ENCODE peak calls at places on chromosomes 3 and 15, in nine cellular contexts. J, I, R, X, W, Y, E, Z and H are unnamed samples.
A peak's percentile ranks its signal among the peaks of the same experiment; 100 is the strongest.

GRCh38 chr3:34634939-34635338 is 836.5 kb downstream of the PDCD6IP start:
- DNase-seq in J (no peak), I (no peak), R (no peak), X (no peak), W (no peak), Y (no peak), E (no peak), Z (no peak), H (no peak)

GRCh38 chr15:89912145-89912673 is 543 bp downstream of the ARPIN start:
- DNase-seq in J (no peak), I (peak; percentile 22), R (peak; percentile 33), X (no peak), W (peak; percentile 26), Y (no peak), E (peak; percentile 73), Z (no peak), H (no peak)

GRCh38 chr15:69393831-69394491 is 20.2 kb upstream of the KIF23 start:
- DNase-seq in J (no peak), I (no peak), R (no peak), X (peak; percentile 49), W (no peak), Y (no peak), E (no peak), Z (no peak), H (no peak)

GRCh38 chr3:52395503-52395865 is 49.4 kb downstream of the SEMA3G start:
- DNase-seq in J (no peak), I (no peak), R (no peak), X (no peak), W (no peak), Y (no peak), E (no peak), Z (no peak), H (no peak)

GRCh38 chr15:85582719-85583089 is 202.3 kb downstream of the AKAP13 start:
- DNase-seq in J (peak; percentile 46), I (peak; percentile 58), R (no peak), X (no peak), W (no peak), Y (peak; percentile 28), E (no peak), Z (no peak), H (no peak)

GRCh38 chr3:39718674-39719595 is 90.5 kb upstream of the MYRIP start:
- DNase-seq in J (peak; percentile 1), I (no peak), R (no peak), X (peak; percentile 16), W (no peak), Y (no peak), E (no peak), Z (no peak), H (no peak)

GRCh38 chr15:57784081-57784488 is 77.6 kb downstream of the POLR2M start:
- DNase-seq in J (no peak), I (no peak), R (no peak), X (peak; percentile 83), W (no peak), Y (no peak), E (no peak), Z (no peak), H (no peak)

GRCh38 chr3:107987036-107987557 is 103.7 kb downstream of the CD47 start:
- DNase-seq in J (peak; percentile 98), I (peak; percentile 98), R (peak; percentile 81), X (peak; percentile 98), W (no peak), Y (no peak), E (no peak), Z (peak; percentile 46), H (no peak)

GRCh38 chr3:164236856-164237255 is 841.4 kb downstream of the SI start:
- DNase-seq in J (no peak), I (no peak), R (no peak), X (no peak), W (no peak), Y (no peak), E (no peak), Z (no peak), H (no peak)

GRCh38 chr15:65920825-65921309 is 51.6 kb downstream of the RAB11A start:
- DNase-seq in J (no peak), I (no peak), R (no peak), X (no peak), W (no peak), Y (peak; percentile 89), E (no peak), Z (no peak), H (no peak)

GRCh38 chr15:38253448-38253847 is 812 bp downstream of the SPRED1 start:
- DNase-seq in J (peak; percentile 75), I (peak; percentile 71), R (peak; percentile 8), X (peak; percentile 68), W (peak; percentile 29), Y (no peak), E (no peak), Z (no peak), H (no peak)

GRCh38 chr15:29573197-29573838 is 248.9 kb downstream of the TJP1 start:
- DNase-seq in J (no peak), I (no peak), R (no peak), X (no peak), W (no peak), Y (no peak), E (no peak), Z (no peak), H (no peak)

GRCh38 chr3:64214002-64214696 is 11.1 kb downstream of the PRICKLE2 start:
- DNase-seq in J (peak; percentile 82), I (peak; percentile 99), R (peak; percentile 67), X (peak; percentile 67), W (no peak), Y (no peak), E (no peak), Z (no peak), H (no peak)

DNA sequence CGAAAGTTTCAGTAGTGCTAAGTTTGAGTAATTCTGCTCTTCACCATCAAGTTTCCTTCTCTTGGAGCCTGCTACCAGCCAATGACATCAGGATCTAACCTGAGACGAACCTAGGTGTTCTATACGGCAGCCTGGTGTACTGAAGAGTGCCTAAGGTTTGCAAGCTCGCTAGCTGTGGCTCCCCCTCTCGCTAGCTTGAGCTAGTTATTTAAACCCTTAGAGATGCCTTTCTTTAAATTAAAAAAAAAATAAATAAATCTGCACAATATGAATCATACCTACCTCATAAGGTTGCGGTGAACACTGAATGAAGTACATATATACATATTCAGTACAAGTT is 1.4 kb upstream of the COL8A1 start:
- DNase-seq in J (no peak), I (peak; percentile 75), R (peak; percentile 38), X (peak; percentile 86), W (no peak), Y (no peak), E (no peak), Z (no peak), H (no peak)
- H3K4me3 ChIP-seq in J (peak overlapping the region; percentile 62), I (peak overlapping the region; percentile 81), R (peak overlapping the region; percentile 48), X (peak overlapping the region; percentile 71), W (peak overlapping the region; percentile 24), Y (no peak overlapping the region), E (peak overlapping the region; percentile 75), Z (no peak overlapping the region), H (no peak overlapping the region)

DNA sequence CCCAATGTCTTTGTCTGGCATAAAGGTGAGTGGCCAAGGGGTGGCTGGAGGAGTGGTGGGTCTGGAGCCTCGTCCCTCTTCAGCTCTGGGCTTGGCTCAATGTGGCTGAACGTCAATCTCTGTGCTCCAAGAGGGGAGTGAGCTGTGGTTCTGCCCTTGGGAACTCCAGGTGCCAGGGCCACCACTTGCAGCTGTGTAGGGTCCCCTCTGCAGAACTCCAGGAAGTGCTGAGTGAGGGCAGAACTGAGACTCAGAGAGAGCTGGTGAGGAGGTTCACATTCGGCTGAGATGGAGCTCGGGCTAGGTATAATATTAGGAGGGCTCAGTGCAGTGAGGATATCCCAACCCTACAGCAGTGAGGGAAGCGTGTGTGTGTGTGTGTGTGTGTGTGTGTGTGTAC is 11.6 kb downstream of the DUOX1 start:
- DNase-seq in J (no peak), I (no peak), R (no peak), X (no peak), W (no peak), Y (no peak), E (no peak), Z (no peak), H (no peak)
- H3K4me2 ChIP-seq in J (no peak overlapping the region), I (no peak overlapping the region), R (no peak overlapping the region), X (no peak overlapping the region), W (no peak overlapping the region), Y (no peak overlapping the region), E (no peak overlapping the region), Z (no peak overlapping the region), H (no peak overlapping the region)

DNA sequence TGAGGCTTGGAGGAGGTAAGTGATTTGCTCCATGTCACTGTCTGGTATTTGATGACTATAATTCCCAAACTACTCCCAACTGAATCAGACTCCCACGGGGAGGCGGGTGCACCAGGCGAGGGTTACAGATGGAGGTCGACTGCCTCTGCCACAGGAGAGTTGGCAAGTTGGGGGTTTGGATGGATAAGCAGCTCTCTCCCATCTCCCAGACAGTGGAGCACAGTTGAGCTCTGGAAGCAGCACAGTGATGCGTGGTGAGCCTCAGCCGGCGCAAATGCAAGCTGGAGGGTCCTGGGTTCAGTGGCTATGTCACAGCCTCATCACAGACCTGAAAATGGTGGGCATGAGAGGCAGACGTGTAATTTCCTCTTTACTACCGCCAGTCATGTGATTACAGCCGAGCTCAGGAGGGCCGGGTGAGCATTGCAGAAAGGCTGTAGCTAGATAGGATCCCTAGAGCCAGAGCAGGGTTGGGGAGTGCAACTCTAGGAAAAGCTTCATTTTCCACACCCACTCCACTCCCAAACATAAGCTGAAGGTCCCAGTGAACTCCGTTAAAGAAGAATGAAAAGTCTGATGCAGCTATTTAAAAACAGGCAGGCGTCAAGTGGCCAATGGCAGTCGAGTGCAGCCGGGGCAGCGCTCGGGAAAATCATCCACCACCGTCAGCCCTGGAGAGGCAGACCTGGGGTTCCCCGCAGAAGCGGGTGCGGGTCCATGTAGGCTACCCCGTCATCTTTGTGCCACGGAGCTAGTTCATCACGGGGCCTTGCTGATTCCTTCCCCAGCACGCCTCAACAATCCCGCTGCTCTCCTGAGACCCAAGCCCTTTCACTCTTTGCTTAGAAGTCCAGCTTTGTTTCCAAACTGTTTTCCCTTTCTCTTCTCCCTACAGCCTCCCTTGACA is 33.3 kb upstream of the VPS8 start:
- DNase-seq in J (no peak), I (no peak), R (no peak), X (no peak), W (no peak), Y (no peak), E (no peak), Z (no peak), H (no peak)
- H3K4me3 ChIP-seq in J (no peak overlapping the region), I (no peak overlapping the region), R (no peak overlapping the region), X (no peak overlapping the region), W (no peak overlapping the region), Y (no peak overlapping the region), E (no peak overlapping the region), Z (no peak overlapping the region), H (no peak overlapping the region)

GRCh38 chr15:63600001-63600645 is 2.9 kb downstream of the FBXL22 start:
- DNase-seq in J (no peak), I (no peak), R (peak; percentile 44), X (no peak), W (peak; percentile 36), Y (no peak), E (peak; percentile 80), Z (no peak), H (peak; percentile 36)

GRCh38 chr15:63602595-63602994 is 5.4 kb downstream of the FBXL22 start:
- DNase-seq in J (no peak), I (no peak), R (no peak), X (no peak), W (no peak), Y (no peak), E (no peak), Z (no peak), H (no peak)

GRCh38 chr15:63600646-63601025 is 3.4 kb downstream of the FBXL22 start:
- DNase-seq in J (peak; percentile 93), I (peak; percentile 92), R (peak; percentile 91), X (peak; percentile 88), W (peak; percentile 74), Y (peak; percentile 77), E (peak; percentile 76), Z (peak; percentile 78), H (peak; percentile 96)

GRCh38 chr15:63601727-63602185 is 4.6 kb downstream of the FBXL22 start:
- DNase-seq in J (no peak), I (no peak), R (peak; percentile 14), X (no peak), W (no peak), Y (no peak), E (no peak), Z (no peak), H (peak; percentile 61)

GRCh38 chr15:63601026-63601726 is 4.0 kb downstream of the FBXL22 start:
- DNase-seq in J (peak; percentile 44), I (no peak), R (peak; percentile 27), X (no peak), W (peak; percentile 27), Y (no peak), E (peak; percentile 65), Z (no peak), H (peak; percentile 21)
- H3K4me2 ChIP-seq in J (peak overlapping the region; percentile 83), I (peak overlapping the region; percentile 96), R (peak overlapping the region; percentile 80), X (peak overlapping the region; percentile 100), W (peak overlapping the region; percentile 97), Y (peak overlapping the region; percentile 93), E (peak overlapping the region; percentile 97), Z (peak overlapping the region; percentile 89), H (peak overlapping the region; percentile 98)